ENCODE peak calls at places on chromosomes 7 and 10, in ten cellular contexts. One of them, this sample, is unnamed.
A peak's percentile ranks its signal among the peaks of the same experiment; 100 is the strongest.

GRCh38 chr10:103465411-103466179 is 6.9 kb upstream of the CALHM1 start:
- DNase-seq in K562: no peak
- DNase-seq in ACHN: no peak
- DNase-seq in NT2/D1: no peak
- DNase-seq in HuH-7.5: no peak
- DNase-seq in activated T-helper 1 cell treated with anti-CD3 and anti-CD28 coated beads, Interleukin-2, amount 50 U/mL, for 16 hours: no peak
- DNase-seq in cardiac muscle cell: no peak
- DNase-seq in endothelial cell of umbilical vein: no peak
- DNase-seq in activated CD8-positive, alpha-beta memory T cell treated with anti-CD3 and anti-CD28 coated beads, Interleukin-2, amount 50 U/mL, for 48 hours: no peak
- DNase-seq in NCI-H1105: no peak
- DNase-seq in this sample: no peak

GRCh38 chr7:48237354-48237753 is 66.1 kb downstream of the ABCA13 start:
- DNase-seq in activated CD8-positive, alpha-beta memory T cell treated with anti-CD3 and anti-CD28 coated beads, Interleukin-2, amount 50 U/mL, for 48 hours: no peak
- DNase-seq in NCI-H1105: no peak
- DNase-seq in NT2/D1: no peak
- DNase-seq in ACHN: no peak
- DNase-seq in K562: no peak
- DNase-seq in endothelial cell of umbilical vein: no peak
- DNase-seq in cardiac muscle cell: no peak
- DNase-seq in HuH-7.5: no peak
- DNase-seq in activated T-helper 1 cell treated with anti-CD3 and anti-CD28 coated beads, Interleukin-2, amount 50 U/mL, for 16 hours: no peak
- DNase-seq in this sample: no peak

GRCh38 chr7:64888901-64889685 is 14.0 kb upstream of the ZNF273 start:
- DNase-seq in HuH-7.5: no peak
- DNase-seq in NT2/D1: no peak
- DNase-seq in NCI-H1105: no peak
- DNase-seq in endothelial cell of umbilical vein: peak; percentile 8
- DNase-seq in cardiac muscle cell: peak; percentile 34
- DNase-seq in ACHN: no peak
- DNase-seq in K562: no peak
- DNase-seq in activated CD8-positive, alpha-beta memory T cell treated with anti-CD3 and anti-CD28 coated beads, Interleukin-2, amount 50 U/mL, for 48 hours: peak; percentile 62
- DNase-seq in activated T-helper 1 cell treated with anti-CD3 and anti-CD28 coated beads, Interleukin-2, amount 50 U/mL, for 16 hours: no peak
- DNase-seq in this sample: no peak

GRCh38 chr10:98340261-98340675 is 72.3 kb upstream of the LOXL4 start:
- DNase-seq in cardiac muscle cell: peak; percentile 29
- DNase-seq in ACHN: no peak
- DNase-seq in activated T-helper 1 cell treated with anti-CD3 and anti-CD28 coated beads, Interleukin-2, amount 50 U/mL, for 16 hours: no peak
- DNase-seq in HuH-7.5: no peak
- DNase-seq in NT2/D1: no peak
- DNase-seq in NCI-H1105: no peak
- DNase-seq in endothelial cell of umbilical vein: no peak
- DNase-seq in K562: no peak
- DNase-seq in activated CD8-positive, alpha-beta memory T cell treated with anti-CD3 and anti-CD28 coated beads, Interleukin-2, amount 50 U/mL, for 48 hours: no peak
- DNase-seq in this sample: no peak

GRCh38 chr10:133329401-133330202 is 7.1 kb downstream of the CALY start:
- DNase-seq in activated CD8-positive, alpha-beta memory T cell treated with anti-CD3 and anti-CD28 coated beads, Interleukin-2, amount 50 U/mL, for 48 hours: peak; percentile 98
- DNase-seq in cardiac muscle cell: peak; percentile 89
- DNase-seq in endothelial cell of umbilical vein: peak; percentile 77
- DNase-seq in NT2/D1: peak; percentile 55
- DNase-seq in activated T-helper 1 cell treated with anti-CD3 and anti-CD28 coated beads, Interleukin-2, amount 50 U/mL, for 16 hours: peak; percentile 84
- DNase-seq in ACHN: peak; percentile 88
- DNase-seq in K562: peak; percentile 76
- DNase-seq in HuH-7.5: peak; percentile 91
- DNase-seq in NCI-H1105: peak; percentile 39
- DNase-seq in this sample: peak; percentile 70

GRCh38 chr7:65230231-65230630 is 143.4 kb upstream of the ZNF92 start:
- DNase-seq in cardiac muscle cell: no peak
- DNase-seq in endothelial cell of umbilical vein: no peak
- DNase-seq in activated T-helper 1 cell treated with anti-CD3 and anti-CD28 coated beads, Interleukin-2, amount 50 U/mL, for 16 hours: no peak
- DNase-seq in NCI-H1105: no peak
- DNase-seq in K562: no peak
- DNase-seq in HuH-7.5: no peak
- DNase-seq in NT2/D1: no peak
- DNase-seq in ACHN: no peak
- DNase-seq in activated CD8-positive, alpha-beta memory T cell treated with anti-CD3 and anti-CD28 coated beads, Interleukin-2, amount 50 U/mL, for 48 hours: no peak
- DNase-seq in this sample: no peak

GRCh38 chr10:63414481-63415260 is 51.1 kb downstream of the JMJD1C start:
- DNase-seq in activated CD8-positive, alpha-beta memory T cell treated with anti-CD3 and anti-CD28 coated beads, Interleukin-2, amount 50 U/mL, for 48 hours: no peak
- DNase-seq in activated T-helper 1 cell treated with anti-CD3 and anti-CD28 coated beads, Interleukin-2, amount 50 U/mL, for 16 hours: no peak
- DNase-seq in endothelial cell of umbilical vein: peak; percentile 70
- DNase-seq in NCI-H1105: no peak
- DNase-seq in HuH-7.5: no peak
- DNase-seq in ACHN: no peak
- DNase-seq in cardiac muscle cell: no peak
- DNase-seq in NT2/D1: no peak
- DNase-seq in K562: no peak
- DNase-seq in this sample: no peak

GRCh38 chr10:122140941-122141623 is 130.0 kb upstream of the BTBD16 start:
- DNase-seq in ACHN: peak; percentile 89
- DNase-seq in activated CD8-positive, alpha-beta memory T cell treated with anti-CD3 and anti-CD28 coated beads, Interleukin-2, amount 50 U/mL, for 48 hours: no peak
- DNase-seq in HuH-7.5: no peak
- DNase-seq in activated T-helper 1 cell treated with anti-CD3 and anti-CD28 coated beads, Interleukin-2, amount 50 U/mL, for 16 hours: no peak
- DNase-seq in NCI-H1105: no peak
- DNase-seq in endothelial cell of umbilical vein: peak; percentile 97
- DNase-seq in K562: no peak
- DNase-seq in cardiac muscle cell: peak; percentile 86
- DNase-seq in NT2/D1: no peak
- DNase-seq in this sample: peak; percentile 27

GRCh38 chr10:124005991-124006392 is 87.4 kb downstream of the CHST15 start:
- DNase-seq in cardiac muscle cell: no peak
- DNase-seq in NT2/D1: no peak
- DNase-seq in K562: no peak
- DNase-seq in NCI-H1105: no peak
- DNase-seq in activated CD8-positive, alpha-beta memory T cell treated with anti-CD3 and anti-CD28 coated beads, Interleukin-2, amount 50 U/mL, for 48 hours: no peak
- DNase-seq in HuH-7.5: no peak
- DNase-seq in endothelial cell of umbilical vein: no peak
- DNase-seq in activated T-helper 1 cell treated with anti-CD3 and anti-CD28 coated beads, Interleukin-2, amount 50 U/mL, for 16 hours: no peak
- DNase-seq in ACHN: no peak
- DNase-seq in this sample: no peak